ENCODE peak calls at places on chromosomes 4 and X, in five cellular contexts. X is OCI-LY7; G is A673; V is IMR-90; E is CD8-positive, alpha-beta T cell. I is an unnamed sample.
A peak's percentile ranks its signal among the peaks of the same experiment; 100 is the strongest.

GRCh38 chr4:26624042-26624441 is 40.2 kb downstream of the TBC1D19 start:
- DNase-seq in X (no peak), G (no peak), V (no peak), E (no peak), I (peak; percentile 38)

GRCh38 chr4:54172156-54172555 is 56.9 kb upstream of the PDGFRA start:
- DNase-seq in X (peak; percentile 52), G (no peak), V (no peak), E (no peak), I (no peak)

GRCh38 chr4:139715721-139716391 is 50.2 kb downstream of the MGST2 start:
- DNase-seq in X (no peak), G (no peak), V (peak; percentile 30), E (no peak), I (no peak)

GRCh38 chr4:56655209-56655626 is 25.9 kb downstream of the HOPX start:
- DNase-seq in X (no peak), G (no peak), V (peak; percentile 12), E (no peak), I (peak; percentile 25)

GRCh38 chr4:188971125-188971524 is 831.9 kb downstream of the TRIML1 start:
- DNase-seq in X (peak; percentile 4), G (peak; percentile 50), V (peak; percentile 28), E (no peak), I (peak; percentile 48)

GRCh38 chrX:117645639-117646038 is 471.0 kb downstream of the KLHL13 start:
- DNase-seq in X (no peak), G (peak; percentile 2), V (no peak), E (no peak), I (no peak)

GRCh38 chrX:70806081-70806480 is 102.4 kb downstream of the TEX11 start:
- DNase-seq in X (no peak), G (no peak), V (no peak), E (no peak), I (no peak)

GRCh38 chrX:38991656-38992558 is 190.6 kb downstream of the MID1IP1 start:
- DNase-seq in X (no peak), G (no peak), V (peak; percentile 2), E (no peak), I (peak; percentile 29)

GRCh38 chrX:144586756-144587155 is 660.5 kb upstream of the SPANXN1 start:
- DNase-seq in X (no peak), G (no peak), V (no peak), E (no peak), I (peak; percentile 44)

GRCh38 chrX:46961574-46962279 is 49.5 kb downstream of the JADE3 start:
- DNase-seq in X (peak; percentile 57), G (no peak), V (no peak), E (no peak), I (no peak)

GRCh38 chr4:182307746-182308145 is 64.5 kb downstream of the TENM3 start:
- DNase-seq in X (no peak), G (no peak), V (peak; percentile 97), E (no peak), I (peak; percentile 94)

GRCh38 chr4:730511-730910 is 24.9 kb downstream of the PCGF3 start:
- DNase-seq in X (no peak), G (no peak), V (no peak), E (no peak), I (no peak)

GRCh38 chr4:76226418-76226817 is 12.8 kb upstream of the SCARB2 start:
- DNase-seq in X (no peak), G (no peak), V (no peak), E (no peak), I (no peak)

GRCh38 chr4:73481356-73481755 is at the start of gene AFM:
- DNase-seq in X (no peak), G (no peak), V (no peak), E (no peak), I (no peak)

GRCh38 chr4:103002551-103002950 is 17.0 kb downstream of the SLC9B1 start:
- DNase-seq in X (no peak), G (no peak), V (peak; percentile 36), E (no peak), I (peak; percentile 37)

GRCh38 chr4:24180586-24180985 is 290.7 kb upstream of the PPARGC1A start:
- DNase-seq in X (no peak), G (no peak), V (no peak), E (no peak), I (no peak)

GRCh38 chr4:23929248-23929647 is 39.4 kb upstream of the PPARGC1A start:
- DNase-seq in X (no peak), G (no peak), V (no peak), E (no peak), I (no peak)

GRCh38 chr4:133268205-133268604 is 119.1 kb downstream of the PCDH10 start:
- DNase-seq in X (no peak), G (no peak), V (no peak), E (no peak), I (no peak)

GRCh38 chr4:153465583-153465921 is 608 bp upstream of the TMEM131L start:
- DNase-seq in X (peak; percentile 85), G (peak; percentile 57), V (peak; percentile 61), E (no peak), I (peak; percentile 59)

GRCh38 chr4:140568507-140569306 is at the start of gene UCP1:
- DNase-seq in X (no peak), G (peak; percentile 31), V (no peak), E (no peak), I (no peak)

GRCh38 chr4:174808836-174809235 is 20.2 kb downstream of the GLRA3 start:
- DNase-seq in X (no peak), G (no peak), V (no peak), E (no peak), I (no peak)

GRCh38 chr4:186844059-186844681 is 120.5 kb upstream of the FAT1 start:
- DNase-seq in X (no peak), G (peak; percentile 24), V (peak; percentile 70), E (no peak), I (peak; percentile 59)

GRCh38 chrX:77160301-77160700 is 286.9 kb upstream of the FGF16 start:
- DNase-seq in X (peak; percentile 25), G (peak; percentile 6), V (no peak), E (no peak), I (no peak)
- TF ChIP-seq CTCF in X (peak; percentile 67), G (peak; percentile 47), V (peak; percentile 20), E (no peak), I (peak; percentile 19)

GRCh38 chr4:177441061-177441802 is 1.0 kb downstream of the AGA start:
- DNase-seq in X (peak; percentile 79), G (peak; percentile 60), V (peak; percentile 28), E (no peak), I (peak; percentile 6)
- H3K4me3 ChIP-seq in X (peak overlapping the region; percentile 73), G (peak overlapping the region; percentile 58), V (peak overlapping the region; percentile 87), E (peak overlapping the region; percentile 52), I (peak overlapping the region; percentile 68)

GRCh38 chrX:150207733-150208132 is 155.4 kb upstream of the MAMLD1 start:
- DNase-seq in X (no peak), G (no peak), V (no peak), E (no peak), I (no peak)

GRCh38 chrX:150203249-150203647 is 159.9 kb upstream of the MAMLD1 start:
- DNase-seq in X (no peak), G (no peak), V (no peak), E (no peak), I (no peak)

GRCh38 chrX:150201841-150202240 is 161.3 kb upstream of the MAMLD1 start:
- DNase-seq in X (no peak), G (no peak), V (no peak), E (no peak), I (peak; percentile 56)

GRCh38 chrX:150202641-150203248 is 160.4 kb upstream of the MAMLD1 start:
- DNase-seq in X (no peak), G (peak; percentile 19), V (peak; percentile 63), E (no peak), I (peak; percentile 78)

GRCh38 chrX:150205011-150205410 is 158.1 kb upstream of the MAMLD1 start:
- DNase-seq in X (no peak), G (no peak), V (no peak), E (no peak), I (peak; percentile 74)
- TF ChIP-seq CTCF in X (no peak), G (no peak), V (no peak), E (no peak), I (peak; percentile 4)

GRCh38 chr4:132125131-132125530 is 1024.0 kb upstream of the PCDH10 start:
- DNase-seq in X (no peak), G (no peak), V (peak; percentile 2), E (no peak), I (no peak)

GRCh38 chr4:132124624-132124974 is 1024.5 kb upstream of the PCDH10 start:
- DNase-seq in X (no peak), G (no peak), V (no peak), E (no peak), I (no peak)

DNA sequence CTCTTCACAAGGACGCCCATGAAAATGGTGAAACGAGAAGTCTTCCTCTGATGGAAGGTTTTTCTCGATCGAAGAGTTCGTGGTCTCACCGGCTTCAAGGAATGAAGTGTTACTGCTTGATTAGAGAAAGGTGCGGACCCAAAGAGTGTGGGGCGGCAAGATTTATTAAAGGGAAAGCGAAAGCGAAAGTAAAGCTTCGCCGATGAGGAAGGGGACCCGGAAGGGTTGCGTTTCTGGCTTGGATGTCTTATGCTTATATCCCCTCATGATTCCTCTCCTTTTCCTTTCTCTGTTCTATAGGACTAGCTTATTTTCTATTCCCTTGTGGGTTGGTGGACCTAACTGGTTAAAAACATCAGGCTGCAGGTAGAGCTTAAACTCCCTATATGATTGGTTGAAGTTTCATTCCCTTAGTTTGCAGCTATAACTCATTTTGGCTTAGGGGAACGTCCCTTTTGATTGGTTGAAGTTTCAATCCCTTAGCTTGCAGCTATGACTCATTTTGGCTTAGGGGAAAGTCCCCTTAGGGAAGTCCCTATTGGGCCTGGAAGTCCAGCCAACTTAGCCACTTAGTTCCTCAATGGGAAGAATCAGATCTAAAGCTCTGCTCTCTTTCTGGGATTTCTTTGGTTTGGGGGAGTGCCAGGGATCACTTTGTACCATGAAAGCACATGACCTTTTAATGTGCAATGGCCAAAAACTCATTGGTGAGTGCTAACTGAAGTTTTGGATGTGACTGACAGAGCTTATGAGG is 1025.0 kb upstream of the PCDH10 start:
- DNase-seq in X (no peak), G (no peak), V (peak; percentile 55), E (no peak), I (peak; percentile 50)
- H3K4me3 ChIP-seq in X (no peak overlapping the region), G (no peak overlapping the region), V (no peak overlapping the region), E (no peak overlapping the region), I (no peak overlapping the region)